ENCODE peak calls at places on chromosomes 12 and 14, in seven cellular contexts. E is pancreas, V is aorta, I is GM23338, N is upper lobe of right lung, K is RWPE2, S is right lobe of liver. C is an unnamed sample.

GRCh38 chr12:131733874-131734273 is 23.0 kb downstream of the SFSWAP start:
- DNase-seq in E (no peak), V (no peak), I (no peak), N (no peak), K (no peak), S (no peak), C (no peak)

GRCh38 chr12:99544457-99544856 is 103.1 kb upstream of the GARIN6 start:
- DNase-seq in E (no peak), V (no peak), I (no peak), N (no peak), K (no peak), S (no peak), C (no peak)

GRCh38 chr12:31647106-31647505 is 12.4 kb upstream of the ETFBKMT start:
- DNase-seq in E (no peak), V (no peak), I (no peak), N (no peak), K (no peak), S (no peak), C (no peak)

GRCh38 chr14:34331728-34332623 is 130.1 kb downstream of the SPTSSA start:
- DNase-seq in E (peak; percentile 52), V (peak; percentile 63), I (peak; percentile 85), N (peak; percentile 80), K (peak; percentile 71), S (peak; percentile 64), C (peak; percentile 75)

GRCh38 chr14:72736791-72737559 is 156.9 kb downstream of the DPF3 start:
- DNase-seq in E (no peak), V (no peak), I (no peak), N (no peak), K (no peak), S (no peak), C (no peak)

GRCh38 chr14:72632727-72633126 is 261.2 kb downstream of the DPF3 start:
- DNase-seq in E (no peak), V (no peak), I (no peak), N (no peak), K (no peak), S (no peak), C (no peak)

GRCh38 chr14:59187802-59188460 is 536 bp upstream of the DAAM1 start:
- DNase-seq in E (no peak), V (peak; percentile 47), I (peak; percentile 45), N (no peak), K (no peak), S (peak; percentile 34), C (peak; percentile 38)

GRCh38 chr12:22477894-22478287 is 66.5 kb downstream of the C2CD5 start:
- DNase-seq in E (no peak), V (no peak), I (no peak), N (no peak), K (no peak), S (no peak), C (no peak)

GRCh38 chr14:61479746-61480502 is 158.5 kb downstream of the PRKCH start:
- DNase-seq in E (no peak), V (no peak), I (no peak), N (no peak), K (no peak), S (no peak), C (no peak)

GRCh38 chr12:110183386-110183785 is 59.2 kb downstream of the IFT81 start:
- DNase-seq in E (no peak), V (no peak), I (no peak), N (no peak), K (no peak), S (no peak), C (no peak)
- H3K4me1 ChIP-seq in E (no peaks in the 10 kb centered on the region), V (no peaks in the 10 kb centered on the region), I (no peaks in the 10 kb centered on the region), N (no peaks in the 10 kb centered on the region), K (no peaks in the 10 kb centered on the region), S (no peaks in the 10 kb centered on the region), C (no peaks in the 10 kb centered on the region)

GRCh38 chr12:69987453-69988102 is 162.6 kb downstream of the MYRFL start:
- DNase-seq in E (peak; percentile 57), V (no peak), I (no peak), N (no peak), K (peak; percentile 73), S (no peak), C (no peak)
- H3K27ac ChIP-seq in E (peak overlapping the region; percentile 20), V (peak overlapping the region; percentile 74), I (no peak overlapping the region), N (peak overlapping the region; percentile 33), K (peak overlapping the region; percentile 85), S (no peak overlapping the region), C (peak overlapping the region; percentile 53)

GRCh38 chr12:57430117-57430930 is 519 bp downstream of the R3HDM2 start:
- DNase-seq in E (peak; percentile 55), V (peak; percentile 62), I (peak; percentile 76), N (no peak), K (no peak), S (peak; percentile 70), C (peak; percentile 43)

GRCh38 chr12:57430931-57431566 is at the start of gene R3HDM2:
- DNase-seq in E (peak; percentile 96), V (peak; percentile 98), I (peak; percentile 97), N (peak; percentile 99), K (peak; percentile 94), S (peak; percentile 96), C (peak; percentile 99)

GRCh38 chr12:57428965-57429364 is 1.9 kb downstream of the R3HDM2 start:
- DNase-seq in E (no peak), V (no peak), I (no peak), N (no peak), K (no peak), S (no peak), C (no peak)

GRCh38 chr12:57433370-57433769 is 1.2 kb upstream of the INHBC start:
- DNase-seq in E (no peak), V (no peak), I (no peak), N (no peak), K (no peak), S (no peak), C (no peak)

DNA sequence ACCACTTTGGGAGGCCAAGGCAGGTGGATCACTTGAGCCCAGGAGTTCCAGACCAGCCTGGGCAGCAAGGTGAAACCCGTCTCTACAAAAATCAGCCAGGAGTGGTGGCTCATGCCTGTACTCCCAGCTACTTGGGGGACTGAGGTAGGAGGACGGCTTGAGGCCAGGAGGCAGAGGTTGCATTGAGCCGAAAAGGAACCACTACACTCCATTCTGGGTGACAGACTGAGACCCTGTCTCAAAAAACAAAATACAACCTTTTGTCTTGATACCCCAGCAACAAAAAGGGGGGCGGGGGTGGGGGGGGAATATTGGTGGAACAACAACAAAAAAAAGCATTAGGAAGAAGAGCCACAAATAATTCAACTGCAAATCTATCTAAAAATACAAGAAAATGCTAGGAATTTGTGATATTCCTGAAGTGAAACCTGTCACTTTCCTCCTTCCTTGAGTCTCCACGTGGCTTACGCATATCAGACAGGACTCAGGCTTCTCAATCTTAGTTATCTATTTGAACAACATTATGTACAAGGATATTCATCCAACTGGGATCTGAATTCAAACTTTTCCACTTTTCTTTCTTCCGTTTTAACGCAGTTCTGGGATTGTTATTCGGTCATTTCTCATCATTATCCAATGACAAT is 1.2 kb downstream of the R3HDM2 start:
- DNase-seq in E (no peak), V (no peak), I (no peak), N (no peak), K (no peak), S (no peak), C (no peak)
- H3K4me3 ChIP-seq in E (peak overlapping the region; percentile 68), V (peak overlapping the region; percentile 71), I (peak overlapping the region; percentile 64), N (peak overlapping the region; percentile 75), K (peak overlapping the region; percentile 68), S (peak overlapping the region; percentile 69), C (peak overlapping the region; percentile 65)

DNA sequence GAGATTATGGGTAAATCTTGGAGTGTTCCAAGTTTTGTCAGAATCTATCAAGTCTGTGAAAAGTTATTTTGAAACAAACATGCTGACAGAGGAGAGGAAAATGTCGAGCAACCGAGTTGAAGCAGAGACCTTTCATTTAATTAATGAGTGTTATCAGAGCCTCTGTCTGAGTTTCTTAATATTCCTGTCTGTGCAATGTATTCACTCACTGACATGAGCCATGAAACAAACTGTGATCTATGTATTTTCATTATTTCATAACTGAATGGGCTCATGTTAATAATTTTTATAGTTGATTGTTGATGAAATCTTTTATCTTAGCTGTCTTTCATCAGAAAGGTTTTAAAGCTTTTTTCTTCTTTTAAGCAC is 144.2 kb upstream of the FAR2 start:
- DNase-seq in E (no peak), V (no peak), I (no peak), N (no peak), K (no peak), S (no peak), C (no peak)
- H3K4me1 ChIP-seq in E (no peaks in the 10 kb centered on the region), V (no peaks in the 10 kb centered on the region), I (no peaks in the 10 kb centered on the region), N (no peaks in the 10 kb centered on the region), K (no peaks in the 10 kb centered on the region), S (no peaks in the 10 kb centered on the region), C (no peaks in the 10 kb centered on the region)

GRCh38 chr12:93136243-93137015 is 207.3 kb upstream of the EEA1 start:
- DNase-seq in E (no peak), V (no peak), I (no peak), N (no peak), K (no peak), S (no peak), C (no peak)
- H3K27ac ChIP-seq in E (no peak overlapping the region), V (no peak overlapping the region), I (no peak overlapping the region), N (no peak overlapping the region), K (peak overlapping the region; percentile 66), S (peak overlapping the region; percentile 95), C (peak overlapping the region; percentile 84)

GRCh38 chr14:103401223-103402214 is 16.3 kb downstream of the MARK3 start:
- DNase-seq in E (no peak), V (no peak), I (peak; percentile 23), N (no peak), K (no peak), S (no peak), C (no peak)
- H3K4me3 ChIP-seq in E (no peak overlapping the region), V (no peak overlapping the region), I (no peak overlapping the region), N (no peak overlapping the region), K (no peak overlapping the region), S (no peak overlapping the region), C (no peak overlapping the region)

DNA sequence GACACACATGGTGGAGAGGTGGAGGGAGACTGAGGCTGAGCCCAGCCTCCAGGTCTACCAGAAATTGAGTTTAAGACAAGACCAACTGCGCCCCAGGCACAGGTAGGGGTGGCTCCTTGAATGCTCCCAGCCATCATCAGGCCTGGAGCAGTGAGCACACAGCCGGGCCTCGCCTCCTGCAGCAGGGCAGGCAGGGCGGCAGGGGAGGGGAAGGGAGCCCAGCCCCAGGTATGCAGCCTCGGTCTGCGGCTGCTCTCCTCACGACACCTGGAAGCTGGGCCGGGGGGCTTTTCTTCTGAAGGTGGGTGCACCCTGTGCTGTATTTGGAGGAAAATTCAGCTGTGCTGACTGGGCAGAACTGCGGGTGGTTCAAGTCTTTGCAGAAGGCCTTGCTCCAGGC is 29.5 kb upstream of the TDRD9 start:
- DNase-seq in E (no peak), V (peak; percentile 29), I (no peak), N (no peak), K (no peak), S (no peak), C (peak; percentile 76)
- H3K4me1 ChIP-seq in E (peaks cover 13% of the 10 kb centered on the region), V (no peaks in the 10 kb centered on the region), I (no peaks in the 10 kb centered on the region), N (no peaks in the 10 kb centered on the region), K (peaks cover 5% of the 10 kb centered on the region), S (peaks cover 27% of the 10 kb centered on the region), C (peaks cover 2% of the 10 kb centered on the region)

C was measured in left lung.